ENCODE peak calls at places on chromosomes 11 and 22, in six cellular contexts. S is AG04449, Q is heart left ventricle, O is suprapubic skin, L is kidney epithelial cell, F is left ventricle myocardium inferior. D is an unnamed sample.

GRCh38 chr11:109247071-109247470 is 174.9 kb upstream of the C11orf87 start:
- DNase-seq in S (no peak), Q (no peak), O (no peak), L (no peak), F (no peak), D (no peak)

GRCh38 chr11:2771758-2772466 is 72.1 kb upstream of the KCNQ1OT1 start:
- DNase-seq in S (no peak), Q (peak; percentile 14), O (peak; percentile 51), L (no peak), F (peak; percentile 12), D (peak; percentile 31)

GRCh38 chr22:32700186-32700882 is 101.2 kb upstream of the TIMP3 start:
- DNase-seq in S (no peak), Q (peak; percentile 54), O (no peak), L (no peak), F (no peak), D (no peak)

GRCh38 chr22:24772493-24773220 is 1.9 kb downstream of the PIWIL3 start:
- DNase-seq in S (no peak), Q (no peak), O (no peak), L (no peak), F (no peak), D (peak; percentile 30)

GRCh38 chr11:10116588-10116987 is 177.4 kb downstream of the SBF2 start:
- DNase-seq in S (no peak), Q (no peak), O (no peak), L (no peak), F (no peak), D (no peak)

GRCh38 chr11:15569626-15570025 is 454.9 kb downstream of the INSC start:
- DNase-seq in S (no peak), Q (peak; percentile 37), O (no peak), L (no peak), F (peak; percentile 32), D (no peak)

GRCh38 chr11:44456544-44457270 is 108.8 kb upstream of the CD82 start:
- DNase-seq in S (no peak), Q (peak; percentile 52), O (peak; percentile 22), L (no peak), F (peak; percentile 28), D (no peak)

GRCh38 chr11:96102664-96103068 is 178.8 kb upstream of the MTMR2 start:
- DNase-seq in S (no peak), Q (no peak), O (no peak), L (no peak), F (no peak), D (no peak)

GRCh38 chr11:110921742-110922200 is 209.5 kb upstream of the ARHGAP20 start:
- DNase-seq in S (no peak), Q (no peak), O (no peak), L (peak; percentile 28), F (no peak), D (no peak)

GRCh38 chr11:1437500-1437899 is 47.8 kb downstream of the BRSK2 start:
- DNase-seq in S (peak; percentile 9), Q (peak; percentile 84), O (no peak), L (no peak), F (peak; percentile 68), D (no peak)

GRCh38 chr22:46051646-46052045 is 74.7 kb upstream of the WNT7B start:
- DNase-seq in S (no peak), Q (no peak), O (peak; percentile 52), L (no peak), F (peak; percentile 10), D (no peak)

GRCh38 chr11:118790357-118791014 is 478 bp downstream of the DDX6 start:
- DNase-seq in S (no peak), Q (peak; percentile 69), O (peak; percentile 84), L (no peak), F (peak; percentile 58), D (peak; percentile 66)

GRCh38 chr11:57205046-57205671 is 23.4 kb downstream of the LRRC55 start:
- DNase-seq in S (peak; percentile 50), Q (no peak), O (no peak), L (no peak), F (no peak), D (no peak)

GRCh38 chr11:37963440-37963839 is 1365.4 kb upstream of the RAG2 start:
- DNase-seq in S (no peak), Q (no peak), O (no peak), L (no peak), F (no peak), D (no peak)

GRCh38 chr11:75815345-75815983 is 454 bp downstream of the UVRAG start:
- DNase-seq in S (no peak), Q (peak; percentile 44), O (peak; percentile 71), L (no peak), F (no peak), D (peak; percentile 58)

GRCh38 chr11:15903246-15903645 is 453.1 kb downstream of the SOX6 start:
- DNase-seq in S (no peak), Q (no peak), O (no peak), L (no peak), F (no peak), D (no peak)

GRCh38 chr22:33806191-33806590 is 114.1 kb downstream of the LARGE1 start:
- DNase-seq in S (no peak), Q (no peak), O (no peak), L (no peak), F (no peak), D (no peak)

GRCh38 chr11:109772846-109773400 is 320.3 kb upstream of the ZC3H12C start:
- DNase-seq in S (no peak), Q (no peak), O (no peak), L (no peak), F (no peak), D (peak; percentile 18)

GRCh38 chr11:10108901-10109665 is 184.9 kb downstream of the SBF2 start:
- DNase-seq in S (no peak), Q (peak; percentile 31), O (no peak), L (no peak), F (no peak), D (no peak)

GRCh38 chr22:24553597-24554315 is 1.2 kb downstream of the GUCD1 start:
- DNase-seq in S (no peak), Q (peak; percentile 71), O (no peak), L (no peak), F (peak; percentile 56), D (peak; percentile 18)

GRCh38 chr11:120057595-120058581 is 80.0 kb downstream of the TRIM29 start:
- DNase-seq in S (no peak), Q (no peak), O (peak; percentile 46), L (no peak), F (no peak), D (no peak)

GRCh38 chr11:19561011-19561410 is 151.6 kb upstream of the NAV2 start:
- DNase-seq in S (no peak), Q (no peak), O (no peak), L (no peak), F (no peak), D (no peak)

GRCh38 chr11:63802637-63803414 is 10.4 kb upstream of the SPINDOC start:
- DNase-seq in S (no peak), Q (no peak), O (no peak), L (no peak), F (no peak), D (no peak)

GRCh38 chr22:36221799-36222751 is 17.3 kb downstream of the APOL2 start:
- DNase-seq in S (no peak), Q (peak; percentile 58), O (no peak), L (no peak), F (no peak), D (peak; percentile 43)

GRCh38 chr11:65571940-65572339 is 398 bp upstream of the FAM89B start:
- DNase-seq in S (no peak), Q (no peak), O (no peak), L (no peak), F (no peak), D (no peak)

GRCh38 chr22:48185656-48186055 is 1423.2 kb downstream of the TBC1D22A start:
- DNase-seq in S (no peak), Q (no peak), O (no peak), L (no peak), F (no peak), D (no peak)

DNA sequence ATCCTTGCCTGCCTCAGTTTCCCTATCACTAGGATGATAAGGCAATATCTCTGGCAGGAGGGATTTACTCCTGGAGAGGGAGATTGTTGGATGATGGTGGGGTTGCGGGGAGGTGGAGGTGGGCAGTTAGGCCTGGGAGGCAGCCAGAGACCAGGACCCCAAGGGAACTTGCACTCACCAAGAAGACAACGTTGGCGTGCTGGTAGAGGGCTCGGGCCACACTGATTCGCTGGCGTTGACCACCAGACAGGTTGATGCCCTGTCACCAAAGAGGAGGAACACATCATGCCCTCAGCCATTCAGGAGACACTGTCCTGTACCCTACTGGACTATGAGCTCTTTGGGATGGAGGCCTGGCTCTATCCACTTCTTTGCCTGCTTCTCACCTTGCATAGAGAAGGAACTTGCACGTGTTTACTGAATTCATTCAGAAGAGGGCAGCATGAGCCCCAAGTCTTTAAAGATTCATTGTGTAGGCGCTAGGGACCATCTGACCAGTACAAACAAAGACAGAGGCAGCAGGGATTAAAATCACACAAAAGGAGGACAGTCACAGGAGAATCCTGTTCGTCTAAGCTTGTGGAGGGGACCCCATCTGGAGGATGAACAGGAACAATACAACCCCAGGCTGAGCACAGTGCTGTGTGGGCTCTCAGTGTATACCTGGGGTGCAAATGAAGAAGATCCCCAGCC is 24.2 kb upstream of the KCNJ11 start:
- DNase-seq in S (no peak), Q (no peak), O (no peak), L (no peak), F (no peak), D (no peak)
- TF ChIP-seq CTCF in S (no peak), Q (no peak), O (no peak), L (no peak), F (no peak), D (no peak)

GRCh38 chr11:107653077-107653476 is 58.8 kb downstream of the SLN start:
- DNase-seq in S (no peak), Q (no peak), O (no peak), L (no peak), F (no peak), D (no peak)

GRCh38 chr11:107655607-107656006 is 56.2 kb downstream of the SLN start:
- DNase-seq in S (no peak), Q (no peak), O (no peak), L (no peak), F (no peak), D (no peak)

GRCh38 chr11:107648247-107648646 is 57.3 kb downstream of the ELMOD1 start:
- DNase-seq in S (no peak), Q (no peak), O (no peak), L (no peak), F (no peak), D (no peak)

GRCh38 chr11:107646783-107647182 is 55.8 kb downstream of the ELMOD1 start:
- DNase-seq in S (no peak), Q (no peak), O (no peak), L (no peak), F (no peak), D (no peak)

DNA sequence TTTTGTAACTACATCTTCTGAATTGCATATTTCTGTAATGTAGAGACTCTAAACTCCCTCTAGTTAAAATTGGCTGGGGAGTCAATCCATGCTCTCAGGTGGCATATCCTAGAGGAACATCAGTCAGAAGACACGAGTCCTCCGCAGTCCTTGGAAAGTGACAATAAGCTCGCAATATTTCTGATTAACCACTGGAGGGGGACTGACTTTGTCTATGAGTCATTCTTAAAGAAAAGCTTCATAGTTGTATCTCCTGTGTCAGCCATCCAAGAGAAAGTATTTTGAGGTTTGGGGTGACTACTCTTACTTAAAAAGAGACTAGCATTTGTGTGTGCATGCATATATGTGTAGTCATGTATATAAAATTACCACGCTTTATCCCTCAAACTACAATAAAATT is 60.2 kb downstream of the SLN start:
- DNase-seq in S (no peak), Q (no peak), O (no peak), L (no peak), F (no peak), D (no peak)
- TF ChIP-seq CTCF in S (no peak), Q (no peak), O (no peak), L (peak; percentile 17), F (no peak), D (no peak)

GRCh38 chr11:31487848-31488247 is 21.6 kb downstream of the IMMP1L start:
- DNase-seq in S (no peak), Q (no peak), O (no peak), L (no peak), F (no peak), D (no peak)
- TF ChIP-seq CTCF in S (peak; percentile 26), Q (peak; percentile 28), O (no peak), L (peak; percentile 30), F (peak; percentile 52), D (peak; percentile 42)

GRCh38 chr11:35799655-35800054 is 137.1 kb downstream of the TRIM44 start:
- DNase-seq in S (no peak), Q (no peak), O (no peak), L (no peak), F (no peak), D (no peak)
- TF ChIP-seq CTCF in S (no peak), Q (no peak), O (no peak), L (no peak), F (no peak), D (peak; percentile 53)